ENCODE peak calls at places on chromosomes 12 and 14, in nine cellular contexts. Y, O, F, L, S, E, C, Z and R are unnamed samples.
A peak's percentile ranks its signal among the peaks of the same experiment; 100 is the strongest.

GRCh38 chr12:106885026-106885425 is 70.7 kb upstream of the TMEM263 start:
- DNase-seq in Y (no peak), O (no peak), F (no peak), L (no peak), S (no peak), E (no peak), C (no peak), Z (no peak), R (no peak)

GRCh38 chr14:87073880-87074570 is 919.0 kb downstream of the GALC start:
- DNase-seq in Y (no peak), O (no peak), F (no peak), L (no peak), S (no peak), E (no peak), C (no peak), Z (no peak), R (no peak)

GRCh38 chr12:131025939-131026702 is 72.4 kb downstream of the ADGRD1 start:
- DNase-seq in Y (no peak), O (no peak), F (no peak), L (no peak), S (no peak), E (no peak), C (no peak), Z (no peak), R (no peak)

GRCh38 chr12:57772429-57773322 is at the start of gene EEF1AKMT3:
- DNase-seq in Y (no peak), O (peak; percentile 33), F (peak; percentile 90), L (peak; percentile 32), S (peak; percentile 57), E (peak; percentile 35), C (peak; percentile 60), Z (peak; percentile 79), R (peak; percentile 53)

GRCh38 chr14:51653855-51654548 is 2.3 kb downstream of the FRMD6 start:
- DNase-seq in Y (no peak), O (no peak), F (no peak), L (peak; percentile 51), S (no peak), E (no peak), C (no peak), Z (no peak), R (no peak)

GRCh38 chr12:131832393-131833231 is 4.4 kb downstream of the MMP17 start:
- DNase-seq in Y (no peak), O (no peak), F (no peak), L (peak; percentile 79), S (no peak), E (no peak), C (no peak), Z (peak; percentile 51), R (no peak)

GRCh38 chr12:96828169-96828789 is 78.8 kb upstream of the NEDD1 start:
- DNase-seq in Y (no peak), O (no peak), F (no peak), L (no peak), S (no peak), E (no peak), C (no peak), Z (no peak), R (peak; percentile 32)

GRCh38 chr12:60494249-60494648 is 898.4 kb downstream of the SLC16A7 start:
- DNase-seq in Y (peak; percentile 1), O (peak; percentile 26), F (no peak), L (peak; percentile 76), S (no peak), E (peak; percentile 32), C (peak; percentile 35), Z (no peak), R (no peak)

GRCh38 chr14:20679907-20680306 is 4.5 kb upstream of the RNASE4 start:
- DNase-seq in Y (no peak), O (peak; percentile 20), F (no peak), L (peak; percentile 57), S (no peak), E (peak; percentile 76), C (peak; percentile 74), Z (no peak), R (peak; percentile 42)

GRCh38 chr12:116102019-116102418 is 175.5 kb downstream of the MED13L start:
- DNase-seq in Y (no peak), O (no peak), F (no peak), L (no peak), S (no peak), E (no peak), C (no peak), Z (no peak), R (no peak)

GRCh38 chr12:47705239-47705570 is 625 bp downstream of the RPAP3 start:
- DNase-seq in Y (no peak), O (no peak), F (no peak), L (no peak), S (no peak), E (no peak), C (no peak), Z (no peak), R (no peak)

GRCh38 chr12:106246891-106247730 is 709 bp downstream of the CKAP4 start:
- DNase-seq in Y (no peak), O (peak; percentile 42), F (peak; percentile 93), L (peak; percentile 59), S (peak; percentile 72), E (no peak), C (peak; percentile 56), Z (peak; percentile 83), R (peak; percentile 60)

GRCh38 chr12:122602456-122602855 is 75.4 kb downstream of the KNTC1 start:
- DNase-seq in Y (no peak), O (no peak), F (no peak), L (no peak), S (no peak), E (no peak), C (no peak), Z (no peak), R (no peak)

GRCh38 chr12:96196781-96197180 is 2.6 kb downstream of the ELK3 start:
- DNase-seq in Y (no peak), O (no peak), F (no peak), L (no peak), S (no peak), E (no peak), C (no peak), Z (no peak), R (peak; percentile 52)

GRCh38 chr14:49970474-49971147 is 77.7 kb downstream of the ARF6 start:
- DNase-seq in Y (no peak), O (peak; percentile 45), F (no peak), L (peak; percentile 95), S (no peak), E (no peak), C (no peak), Z (no peak), R (peak; percentile 28)

GRCh38 chr12:105100207-105100985 is 7.1 kb upstream of the WASHC4 start:
- DNase-seq in Y (no peak), O (peak; percentile 55), F (no peak), L (peak; percentile 77), S (no peak), E (no peak), C (no peak), Z (no peak), R (no peak)

GRCh38 chr12:57837779-57838562 is 8.6 kb downstream of the CTDSP2 start:
- DNase-seq in Y (no peak), O (peak; percentile 56), F (no peak), L (peak; percentile 84), S (no peak), E (no peak), C (peak; percentile 37), Z (peak; percentile 72), R (peak; percentile 37)

GRCh38 chr12:28855761-28856160 is 293.3 kb upstream of the FAR2 start:
- DNase-seq in Y (no peak), O (no peak), F (no peak), L (peak; percentile 14), S (no peak), E (no peak), C (no peak), Z (no peak), R (no peak)

GRCh38 chr12:2414810-2415567 is 362.2 kb downstream of the CACNA1C start:
- DNase-seq in Y (no peak), O (no peak), F (no peak), L (peak; percentile 23), S (no peak), E (no peak), C (no peak), Z (no peak), R (no peak)
- TF ChIP-seq CTCF in Y (no peak), O (no peak), F (no peak), L (no peak), S (no peak), E (no peak), C (no peak), Z (no peak), R (no peak)

DNA sequence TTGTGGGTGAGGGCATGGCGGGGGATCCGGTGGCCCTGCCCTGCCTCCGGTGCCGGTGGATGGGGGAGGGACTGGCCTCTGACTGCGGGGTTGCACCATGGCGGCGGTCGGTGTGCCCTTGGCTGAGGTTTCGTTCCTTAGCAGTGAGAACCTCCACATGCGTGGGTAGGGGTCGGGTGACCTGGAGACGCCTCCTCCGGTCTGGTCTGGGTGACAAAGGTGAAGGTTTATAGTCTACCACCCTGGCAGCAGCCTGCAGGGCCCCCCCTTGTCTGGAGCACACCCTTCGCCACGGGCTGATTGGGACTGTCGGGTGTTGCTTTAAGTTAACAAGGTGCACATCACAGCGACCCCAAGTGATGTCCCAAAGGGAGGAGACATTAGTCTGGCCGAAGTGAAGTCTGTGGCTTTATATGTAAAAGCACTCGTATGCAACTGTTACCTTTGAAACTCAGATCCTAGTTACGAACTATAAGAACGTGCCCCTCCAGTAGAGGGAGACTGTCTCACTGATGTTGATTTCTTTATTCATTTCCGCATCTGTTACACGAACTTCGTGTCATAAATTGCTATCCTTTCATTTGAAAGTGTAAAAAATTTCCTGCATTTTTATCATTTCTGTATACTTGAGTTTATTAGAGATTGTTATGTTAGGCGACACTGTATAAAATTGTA is 74.4 kb downstream of the WDR20 start:
- DNase-seq in Y (no peak), O (no peak), F (peak; percentile 63), L (no peak), S (peak; percentile 64), E (no peak), C (no peak), Z (no peak), R (no peak)
- TF ChIP-seq CTCF in Y (peak; percentile 21), O (peak; percentile 25), F (no peak), L (peak; percentile 18), S (no peak), E (peak; percentile 31), C (no peak), Z (no peak), R (no peak)

DNA sequence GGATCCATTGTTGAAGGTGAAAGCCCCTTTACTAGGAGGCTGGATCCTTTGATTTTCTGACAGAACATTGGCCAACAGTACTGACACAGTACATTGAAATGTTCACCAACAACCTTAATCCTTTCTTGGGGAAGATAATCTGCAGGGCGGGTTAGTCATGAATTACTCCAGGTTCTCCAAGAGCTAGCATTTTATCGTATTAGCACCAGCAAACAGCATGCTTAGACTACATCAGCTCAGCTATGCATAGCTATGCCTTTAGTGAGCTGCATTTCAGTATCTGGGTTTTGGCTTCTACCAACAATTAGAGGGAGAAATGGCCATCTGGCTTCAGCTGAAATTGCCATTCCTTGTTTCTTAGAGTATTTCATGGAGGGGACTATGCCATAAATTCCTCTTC is 33.8 kb downstream of the SAMD4A start:
- DNase-seq in Y (no peak), O (peak; percentile 67), F (no peak), L (peak; percentile 84), S (no peak), E (no peak), C (no peak), Z (no peak), R (no peak)
- TF ChIP-seq CTCF in Y (no peak), O (no peak), F (no peak), L (no peak), S (no peak), E (no peak), C (no peak), Z (no peak), R (no peak)

GRCh38 chr14:91714805-91715204 is 17.1 kb downstream of the CATSPERB start:
- DNase-seq in Y (no peak), O (no peak), F (no peak), L (no peak), S (no peak), E (no peak), C (no peak), Z (no peak), R (peak; percentile 69)
- TF ChIP-seq CTCF in Y (no peak), O (no peak), F (no peak), L (peak; percentile 5), S (no peak), E (peak; percentile 36), C (no peak), Z (no peak), R (peak; percentile 43)